ENCODE peak calls at places on chromosomes 2 and 18, in four cellular contexts. J is hepatocyte, V is adipocyte, K is right lobe of liver. I is an unnamed sample.

GRCh38 chr2:127506502-127506901 is 19.8 kb downstream of the IWS1 start:
- DNase-seq in J (no peak), K (no peak), V (peak; percentile 52), I (no peak)

GRCh38 chr2:159265171-159265576 is 21.3 kb downstream of the WDSUB1 start:
- DNase-seq in J (no peak), V (no peak), K (no peak), I (peak; percentile 55)

GRCh38 chr2:240583774-240584173 is 2.8 kb upstream of the CAPN10 start:
- DNase-seq in J (no peak), V (no peak), K (no peak), I (no peak)

GRCh38 chr2:120749506-120750431 is 14.1 kb downstream of the GLI2 start:
- DNase-seq in J (no peak), V (peak; percentile 43), K (no peak), I (no peak)

GRCh38 chr2:205496370-205496769 is 185.9 kb upstream of the NRP2 start:
- DNase-seq in V (no peak), J (no peak), K (no peak), I (no peak)

GRCh38 chr2:37375721-37376399 is 31.4 kb downstream of the QPCT start:
- DNase-seq in J (no peak), K (no peak), V (no peak), I (no peak)

GRCh38 chr18:79872852-79873444 is 75.2 kb downstream of the KCNG2 start:
- DNase-seq in K (no peak), J (no peak), V (no peak), I (no peak)

GRCh38 chr18:6406075-6406909 is 8.4 kb downstream of the L3MBTL4 start:
- DNase-seq in J (peak; percentile 35), V (peak; percentile 12), K (no peak), I (no peak)

GRCh38 chr2:12797815-12798214 is 81.1 kb downstream of the TRIB2 start:
- DNase-seq in K (no peak), V (peak; percentile 49), J (no peak), I (peak; percentile 88)

GRCh38 chr2:27855476-27855875 is 34.7 kb downstream of the RBKS start:
- DNase-seq in V (peak; percentile 51), K (no peak), J (no peak), I (no peak)

GRCh38 chr2:9412756-9413155 is 10.6 kb downstream of the ITGB1BP1 start:
- DNase-seq in J (no peak), V (no peak), K (no peak), I (no peak)

GRCh38 chr18:27599202-27599829 is 414.2 kb upstream of the CHST9 start:
- DNase-seq in V (peak; percentile 82), K (peak; percentile 31), J (peak; percentile 75), I (peak; percentile 72)

GRCh38 chr2:143152219-143152618 is 23.0 kb downstream of the ARHGAP15 start:
- DNase-seq in J (no peak), K (no peak), V (no peak), I (no peak)

GRCh38 chr2:143152652-143153051 is 23.4 kb downstream of the ARHGAP15 start:
- DNase-seq in J (no peak), K (no peak), V (no peak), I (no peak)

GRCh38 chr2:143150287-143150686 is 21.1 kb downstream of the ARHGAP15 start:
- DNase-seq in K (no peak), V (no peak), J (no peak), I (no peak)

GRCh38 chr2:143148757-143149156 is 19.5 kb downstream of the ARHGAP15 start:
- DNase-seq in J (no peak), K (no peak), V (no peak), I (no peak)

GRCh38 chr2:143151111-143151752 is 22.0 kb downstream of the ARHGAP15 start:
- DNase-seq in K (no peak), J (no peak), V (no peak), I (no peak)
- H3K4me1 ChIP-seq in K (no peaks in the 10 kb centered on the region), J (no peaks in the 10 kb centered on the region), V (no peaks in the 10 kb centered on the region), I (no peaks in the 10 kb centered on the region)

GRCh38 chr2:213316001-213316735 is 31.9 kb downstream of the SPAG16 start:
- DNase-seq in V (peak; percentile 9), K (no peak), J (no peak), I (peak; percentile 13)

GRCh38 chr2:213317929-213318328 is 33.7 kb downstream of the SPAG16 start:
- DNase-seq in J (no peak), V (peak; percentile 18), K (no peak), I (peak; percentile 64)

GRCh38 chr2:213315168-213315876 is 31.1 kb downstream of the SPAG16 start:
- DNase-seq in V (no peak), K (no peak), J (no peak), I (no peak)

GRCh38 chr2:213320604-213321003 is 36.3 kb downstream of the SPAG16 start:
- DNase-seq in K (no peak), V (no peak), J (no peak), I (no peak)
- H3K4me1 ChIP-seq in K (no peaks in the 10 kb centered on the region), V (no peaks in the 10 kb centered on the region), J (no peaks in the 10 kb centered on the region), I (no peaks in the 10 kb centered on the region)

GRCh38 chr2:62202729-62203128 is 6.8 kb downstream of the B3GNT2 start:
- DNase-seq in K (no peak), J (no peak), V (no peak), I (peak; percentile 45)
- H3K4me1 ChIP-seq in K (peaks cover 3% of the 10 kb centered on the region), J (peaks cover 19% of the 10 kb centered on the region), V (peaks cover 26% of the 10 kb centered on the region), I (peaks cover 12% of the 10 kb centered on the region)

GRCh38 chr18:58866261-58867232 is 1.9 kb downstream of the ZNF532 start:
- DNase-seq in J (no peak), K (no peak), V (peak; percentile 15), I (no peak)
- H3K4me1 ChIP-seq in J (peaks cover 59% of the 10 kb centered on the region), K (no peaks in the 10 kb centered on the region), V (peaks cover 31% of the 10 kb centered on the region), I (peaks cover 65% of the 10 kb centered on the region)

I was measured in cardiac muscle cell.